ENCODE peak calls at places on chromosomes 16 and 17, in eight cellular contexts. R, B, V, K, J, F, G and N are unnamed samples.

GRCh38 chr16:27453476-27453825 is 51.5 kb downstream of the IL21R start:
- DNase-seq in R (no peak), B (no peak), V (no peak), K (no peak), J (no peak), F (no peak), G (no peak), N (no peak)

GRCh38 chr16:86740298-86740697 is 161.9 kb downstream of the FOXL1 start:
- DNase-seq in R (no peak), B (no peak), V (no peak), K (no peak), J (no peak), F (no peak), G (no peak), N (no peak)

GRCh38 chr16:24853830-24854229 is 8.1 kb downstream of the SLC5A11 start:
- DNase-seq in R (peak; percentile 16), B (peak; percentile 63), V (no peak), K (no peak), J (no peak), F (peak; percentile 43), G (no peak), N (no peak)

GRCh38 chr16:78257376-78257728 is 157.9 kb downstream of the WWOX start:
- DNase-seq in R (no peak), B (no peak), V (no peak), K (no peak), J (no peak), F (no peak), G (no peak), N (no peak)

GRCh38 chr16:66563574-66564334 is 2.5 kb upstream of the CMTM1 start:
- DNase-seq in R (no peak), B (no peak), V (no peak), K (no peak), J (no peak), F (no peak), G (no peak), N (no peak)

GRCh38 chr17:41973457-41973856 is 6.9 kb downstream of the CNP start:
- DNase-seq in R (no peak), B (no peak), V (no peak), K (no peak), J (no peak), F (no peak), G (no peak), N (no peak)

GRCh38 chr17:81517339-81518112 is 4.9 kb upstream of the ACTG1 start:
- DNase-seq in R (no peak), B (no peak), V (no peak), K (no peak), J (no peak), F (no peak), G (no peak), N (peak; percentile 52)

GRCh38 chr17:7010523-7010922 is 1.9 kb upstream of the RNASEK start:
- DNase-seq in R (no peak), B (no peak), V (no peak), K (no peak), J (no peak), F (no peak), G (no peak), N (no peak)

GRCh38 chr17:2177235-2177811 is 122.4 kb downstream of the HIC1 start:
- DNase-seq in R (peak; percentile 33), B (peak; percentile 93), V (no peak), K (no peak), J (no peak), F (no peak), G (no peak), N (no peak)

GRCh38 chr17:75691371-75692290 is 24.5 kb downstream of the SAP30BP start:
- DNase-seq in R (peak; percentile 80), B (no peak), V (no peak), K (no peak), J (no peak), F (no peak), G (no peak), N (no peak)

GRCh38 chr16:56848056-56848936 is 16.7 kb upstream of the SLC12A3 start:
- DNase-seq in R (no peak), B (peak; percentile 73), V (no peak), K (no peak), J (peak; percentile 38), F (no peak), G (no peak), N (no peak)

GRCh38 chr16:8729779-8730334 is 55.4 kb downstream of the ABAT start:
- DNase-seq in R (no peak), B (no peak), V (no peak), K (no peak), J (no peak), F (no peak), G (no peak), N (no peak)

GRCh38 chr17:68290268-68290954 is 516 bp downstream of the SLC16A6 start:
- DNase-seq in R (peak; percentile 28), B (no peak), V (no peak), K (peak; percentile 61), J (no peak), F (peak; percentile 24), G (no peak), N (no peak)

GRCh38 chr16:78045865-78046581 is 23.7 kb downstream of the CLEC3A start:
- DNase-seq in R (peak; percentile 47), B (peak; percentile 61), V (peak; percentile 4), K (peak; percentile 48), J (peak; percentile 10), F (no peak), G (no peak), N (no peak)

GRCh38 chr16:66930189-66930588 is 4.0 kb downstream of the CIAO2B start:
- DNase-seq in R (no peak), B (no peak), V (no peak), K (peak; percentile 56), J (peak; percentile 68), F (peak; percentile 84), G (no peak), N (no peak)

GRCh38 chr16:4416200-4417032 is at the start of gene CORO7:
- DNase-seq in R (peak; percentile 96), B (peak; percentile 93), V (no peak), K (peak; percentile 97), J (no peak), F (peak; percentile 99), G (peak; percentile 69), N (peak; percentile 96)

GRCh38 chr17:703081-703875 is 11.4 kb downstream of the VPS53 start:
- DNase-seq in R (no peak), B (no peak), V (no peak), K (no peak), J (no peak), F (no peak), G (no peak), N (no peak)

GRCh38 chr16:11152677-11153321 is 103.2 kb downstream of the SOCS1 start:
- DNase-seq in R (no peak), B (peak; percentile 15), V (no peak), K (no peak), J (no peak), F (no peak), G (no peak), N (no peak)

GRCh38 chr17:31571124-31571892 is 179.8 kb downstream of the RAB11FIP4 start:
- DNase-seq in R (peak; percentile 42), B (no peak), V (peak; percentile 91), K (peak; percentile 45), J (no peak), F (no peak), G (no peak), N (no peak)

GRCh38 chr16:11439216-11439615 is 94.0 kb downstream of the RMI2 start:
- DNase-seq in R (no peak), B (no peak), V (no peak), K (no peak), J (no peak), F (no peak), G (no peak), N (no peak)

GRCh38 chr16:20883554-20884239 is 16.5 kb downstream of the DCUN1D3 start:
- DNase-seq in R (no peak), B (no peak), V (no peak), K (no peak), J (no peak), F (no peak), G (no peak), N (no peak)
- TF ChIP-seq CTCF in R (no peak), B (no peak), V (no peak), K (no peak), J (no peak), F (no peak), G (no peak), N (no peak)

GRCh38 chr16:80974649-80975376 is 31.9 kb downstream of the CMC2 start:
- DNase-seq in R (no peak), B (peak; percentile 15), V (no peak), K (no peak), J (no peak), F (no peak), G (peak; percentile 12), N (no peak)
- TF ChIP-seq CTCF in R (no peak), B (peak; percentile 19), V (peak; percentile 54), K (peak; percentile 10), J (peak; percentile 36), F (peak; percentile 19), G (peak; percentile 62), N (peak; percentile 51)

DNA sequence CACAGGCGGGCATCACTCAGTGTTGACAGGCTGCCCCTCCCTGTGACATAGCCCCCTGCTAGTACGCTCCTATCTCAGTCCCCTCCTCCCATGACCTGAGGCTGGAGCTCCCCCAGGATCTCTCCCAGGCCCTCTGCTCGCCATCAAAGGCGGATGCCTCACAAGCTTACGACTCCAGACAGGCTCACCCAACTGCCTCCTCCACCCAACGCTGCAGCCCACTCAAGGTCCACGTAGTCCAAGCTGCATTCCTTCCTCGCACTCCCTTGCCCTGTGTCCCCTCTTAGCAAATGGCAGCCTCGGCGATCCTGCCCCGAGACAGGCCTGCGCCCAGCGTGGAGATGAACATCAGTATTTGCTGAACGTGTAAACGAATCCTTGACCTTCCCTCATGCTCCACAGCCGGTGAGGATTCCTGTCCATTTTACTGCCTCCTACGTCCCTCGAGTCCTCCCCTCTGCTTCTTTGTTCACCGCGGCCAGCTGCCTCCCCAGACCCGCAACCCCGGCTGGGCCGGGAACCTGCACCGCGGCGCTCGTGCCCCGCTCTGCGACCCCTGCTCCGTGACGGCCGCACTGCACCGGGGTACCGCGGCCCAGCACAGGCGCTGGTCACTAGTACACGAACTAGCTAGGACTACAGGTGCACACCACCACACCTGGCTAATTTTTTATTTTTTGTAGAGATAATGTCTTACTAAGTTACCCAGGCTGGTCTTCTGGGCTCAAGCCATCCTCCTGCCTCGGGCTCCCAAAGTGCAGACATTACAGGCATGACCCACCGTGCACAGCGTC is 838 bp upstream of the TMEM97 start:
- DNase-seq in R (no peak), B (peak; percentile 6), V (no peak), K (no peak), J (no peak), F (no peak), G (no peak), N (no peak)
- TF ChIP-seq CTCF in R (no peak), B (no peak), V (no peak), K (no peak), J (no peak), F (no peak), G (no peak), N (no peak)

DNA sequence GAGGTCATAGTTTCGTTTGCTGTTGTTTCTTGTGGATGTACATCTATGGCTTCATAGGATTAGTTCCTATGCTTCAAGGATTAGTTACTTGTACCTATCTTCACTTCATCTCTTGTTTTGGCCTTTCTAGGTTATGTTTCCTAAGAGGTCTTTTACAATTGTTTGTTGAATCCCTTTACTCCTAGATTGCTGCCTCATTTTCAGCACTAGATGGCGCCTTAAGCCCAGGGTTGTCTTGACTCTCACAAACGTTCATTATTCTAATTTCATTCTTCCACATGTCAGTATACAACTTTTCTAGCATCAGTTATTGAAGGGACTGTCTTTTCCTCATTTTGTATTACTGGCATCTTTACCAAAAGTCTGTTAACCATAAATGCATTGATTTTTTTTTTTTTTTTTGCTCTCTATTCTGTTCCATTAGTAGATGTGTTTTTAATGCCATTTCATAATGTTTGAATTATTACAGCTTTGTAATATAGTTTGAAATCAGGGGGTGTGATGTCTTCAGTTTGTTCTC is 45.0 kb upstream of the NACA2 start:
- DNase-seq in R (peak; percentile 17), B (peak; percentile 69), V (peak; percentile 29), K (no peak), J (peak; percentile 2), F (peak; percentile 44), G (peak; percentile 65), N (no peak)
- TF ChIP-seq CTCF in R (peak; percentile 52), B (peak; percentile 64), V (peak; percentile 83), K (peak; percentile 54), J (peak; percentile 73), F (no peak), G (peak; percentile 89), N (peak; percentile 92)